ENCODE peak calls at places on chromosomes 2 and 18, in ten cellular contexts. One of them, this sample, is unnamed.

GRCh38 chr2:71747573-71747972 is 294.2 kb downstream of the DYSF start:
- DNase-seq in testis: no peak
- DNase-seq in HepG2: no peak
- DNase-seq in HCT116: peak; percentile 23
- DNase-seq in cardiac muscle cell: no peak
- DNase-seq in heart right ventricle: no peak
- DNase-seq in fibroblast of lung: no peak
- DNase-seq in body of pancreas: peak; percentile 28
- DNase-seq in thoracic aorta: no peak
- DNase-seq in IMR-90: no peak
- DNase-seq in this sample: no peak

GRCh38 chr2:102929721-102930120 is 167.9 kb downstream of the TMEM182 start:
- DNase-seq in testis: no peak
- DNase-seq in HepG2: no peak
- DNase-seq in HCT116: no peak
- DNase-seq in cardiac muscle cell: no peak
- DNase-seq in heart right ventricle: no peak
- DNase-seq in fibroblast of lung: no peak
- DNase-seq in body of pancreas: no peak
- DNase-seq in thoracic aorta: no peak
- DNase-seq in IMR-90: no peak
- DNase-seq in this sample: no peak

GRCh38 chr2:55224761-55225261 is 7.3 kb downstream of the CLHC1 start:
- DNase-seq in testis: no peak
- DNase-seq in HepG2: no peak
- DNase-seq in HCT116: no peak
- DNase-seq in cardiac muscle cell: no peak
- DNase-seq in heart right ventricle: no peak
- DNase-seq in fibroblast of lung: no peak
- DNase-seq in body of pancreas: peak; percentile 23
- DNase-seq in thoracic aorta: no peak
- DNase-seq in IMR-90: no peak
- DNase-seq in this sample: no peak

GRCh38 chr18:50272593-50272992 is 6.3 kb upstream of the CFAP53 start:
- DNase-seq in testis: no peak
- DNase-seq in HepG2: no peak
- DNase-seq in HCT116: no peak
- DNase-seq in cardiac muscle cell: no peak
- DNase-seq in heart right ventricle: no peak
- DNase-seq in fibroblast of lung: no peak
- DNase-seq in body of pancreas: no peak
- DNase-seq in thoracic aorta: no peak
- DNase-seq in IMR-90: no peak
- DNase-seq in this sample: no peak

GRCh38 chr18:79203017-79203605 is 133.9 kb downstream of the ATP9B start:
- DNase-seq in testis: no peak
- DNase-seq in HepG2: no peak
- DNase-seq in HCT116: peak; percentile 82
- DNase-seq in cardiac muscle cell: no peak
- DNase-seq in heart right ventricle: no peak
- DNase-seq in fibroblast of lung: peak; percentile 63
- DNase-seq in body of pancreas: no peak
- DNase-seq in thoracic aorta: no peak
- DNase-seq in IMR-90: peak; percentile 50
- DNase-seq in this sample: no peak

GRCh38 chr2:213068681-213069359 is 82.6 kb downstream of the IKZF2 start:
- DNase-seq in testis: no peak
- DNase-seq in HepG2: no peak
- DNase-seq in HCT116: no peak
- DNase-seq in cardiac muscle cell: no peak
- DNase-seq in heart right ventricle: no peak
- DNase-seq in fibroblast of lung: no peak
- DNase-seq in body of pancreas: no peak
- DNase-seq in thoracic aorta: no peak
- DNase-seq in IMR-90: no peak
- DNase-seq in this sample: no peak

GRCh38 chr18:62827397-62827796 is 112.1 kb downstream of the PHLPP1 start:
- DNase-seq in testis: no peak
- DNase-seq in HepG2: no peak
- DNase-seq in HCT116: no peak
- DNase-seq in cardiac muscle cell: no peak
- DNase-seq in heart right ventricle: no peak
- DNase-seq in fibroblast of lung: no peak
- DNase-seq in body of pancreas: no peak
- DNase-seq in thoracic aorta: no peak
- DNase-seq in IMR-90: no peak
- DNase-seq in this sample: no peak

GRCh38 chr2:126981476-126981875 is 82.8 kb downstream of the TEX51 start:
- DNase-seq in testis: no peak
- DNase-seq in HepG2: peak; percentile 41
- DNase-seq in HCT116: no peak
- DNase-seq in cardiac muscle cell: peak; percentile 15
- DNase-seq in heart right ventricle: no peak
- DNase-seq in fibroblast of lung: no peak
- DNase-seq in body of pancreas: no peak
- DNase-seq in thoracic aorta: no peak
- DNase-seq in IMR-90: no peak
- DNase-seq in this sample: no peak

GRCh38 chr18:46182633-46183401 is 78.6 kb downstream of the HAUS1 start:
- DNase-seq in testis: no peak
- DNase-seq in HepG2: no peak
- DNase-seq in HCT116: no peak
- DNase-seq in cardiac muscle cell: no peak
- DNase-seq in heart right ventricle: peak; percentile 7
- DNase-seq in fibroblast of lung: peak; percentile 52
- DNase-seq in body of pancreas: peak; percentile 24
- DNase-seq in thoracic aorta: no peak
- DNase-seq in IMR-90: peak; percentile 34
- DNase-seq in this sample: no peak

GRCh38 chr2:120272763-120273481 is 20.3 kb downstream of the RALB start:
- DNase-seq in testis: no peak
- DNase-seq in HepG2: peak; percentile 95
- DNase-seq in HCT116: no peak
- DNase-seq in cardiac muscle cell: no peak
- DNase-seq in heart right ventricle: no peak
- DNase-seq in fibroblast of lung: peak; percentile 34
- DNase-seq in body of pancreas: no peak
- DNase-seq in thoracic aorta: no peak
- DNase-seq in IMR-90: no peak
- DNase-seq in this sample: no peak

GRCh38 chr2:159942149-159942548 is 120.3 kb downstream of the PLA2R1 start:
- DNase-seq in testis: no peak
- DNase-seq in HepG2: no peak
- DNase-seq in HCT116: no peak
- DNase-seq in cardiac muscle cell: no peak
- DNase-seq in heart right ventricle: no peak
- DNase-seq in fibroblast of lung: no peak
- DNase-seq in body of pancreas: no peak
- DNase-seq in thoracic aorta: no peak
- DNase-seq in IMR-90: no peak
- DNase-seq in this sample: no peak

DNA sequence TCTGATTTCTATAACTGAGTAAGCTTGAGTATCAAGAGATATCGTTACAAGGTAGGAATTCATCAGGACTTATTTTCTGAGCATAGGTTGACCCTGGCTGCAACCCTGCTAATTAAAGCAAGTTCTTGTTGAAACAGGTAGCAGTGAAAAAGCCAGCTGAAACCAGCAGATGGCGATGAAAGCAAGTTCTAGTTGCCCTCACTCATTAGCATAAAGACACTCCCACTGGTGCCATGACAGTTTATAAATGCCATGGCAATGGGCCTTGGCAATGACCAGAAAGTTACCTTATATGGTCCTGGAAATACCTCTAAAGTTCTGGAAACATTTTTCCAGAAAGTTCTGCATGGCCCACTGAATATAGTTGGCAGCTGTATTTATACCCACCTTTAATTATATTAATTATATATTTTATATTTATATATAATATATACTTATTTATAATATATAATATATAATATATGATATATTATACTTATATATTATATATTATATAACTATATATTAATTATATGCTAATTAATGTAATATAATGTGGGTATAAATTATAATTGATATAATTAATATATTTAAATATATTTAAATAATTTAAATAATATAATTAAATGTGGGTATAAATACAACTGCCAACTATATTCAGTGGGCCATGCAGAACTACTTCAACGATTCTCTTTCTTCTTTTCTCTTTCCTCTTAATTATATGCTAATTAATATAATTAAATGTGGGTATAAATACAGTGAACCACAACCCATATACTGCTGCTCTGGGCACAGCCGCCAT is 188.0 kb downstream of the CDH7 start:
- DNase-seq in testis: peak; percentile 85
- DNase-seq in HepG2: peak; percentile 34
- DNase-seq in HCT116: peak; percentile 0
- DNase-seq in cardiac muscle cell: peak; percentile 32
- DNase-seq in heart right ventricle: no peak
- DNase-seq in fibroblast of lung: peak; percentile 9
- DNase-seq in body of pancreas: peak; percentile 50
- DNase-seq in thoracic aorta: no peak
- DNase-seq in IMR-90: no peak
- DNase-seq in this sample: no peak
- TF ChIP-seq CTCF in testis: peak; percentile 38
- TF ChIP-seq CTCF in HepG2: peak; percentile 14
- TF ChIP-seq CTCF in HCT116: no peak
- TF ChIP-seq CTCF in cardiac muscle cell: peak; percentile 10
- TF ChIP-seq CTCF in heart right ventricle: peak; percentile 29
- TF ChIP-seq CTCF in fibroblast of lung: peak; percentile 36
- TF ChIP-seq CTCF in body of pancreas: no peak
- TF ChIP-seq CTCF in thoracic aorta: no peak
- TF ChIP-seq CTCF in IMR-90: no peak
- TF ChIP-seq CTCF in this sample: no peak

GRCh38 chr18:3610818-3611217 is 160.8 kb downstream of the TGIF1 start:
- DNase-seq in testis: no peak
- DNase-seq in HepG2: no peak
- DNase-seq in HCT116: no peak
- DNase-seq in cardiac muscle cell: no peak
- DNase-seq in heart right ventricle: no peak
- DNase-seq in fibroblast of lung: no peak
- DNase-seq in body of pancreas: no peak
- DNase-seq in thoracic aorta: no peak
- DNase-seq in IMR-90: peak; percentile 44
- DNase-seq in this sample: no peak
- H3K27ac ChIP-seq in testis: no peak overlapping the region
- H3K27ac ChIP-seq in HepG2: no peak overlapping the region
- H3K27ac ChIP-seq in HCT116: peak overlapping the region; percentile 100
- H3K27ac ChIP-seq in cardiac muscle cell: no peak overlapping the region
- H3K27ac ChIP-seq in heart right ventricle: no peak overlapping the region
- H3K27ac ChIP-seq in fibroblast of lung: peak overlapping the region; percentile 22
- H3K27ac ChIP-seq in body of pancreas: no peak overlapping the region
- H3K27ac ChIP-seq in thoracic aorta: no peak overlapping the region
- H3K27ac ChIP-seq in IMR-90: no peak overlapping the region
- H3K27ac ChIP-seq in this sample: no peak overlapping the region

GRCh38 chr2:65018141-65018582 is 29.0 kb downstream of the SLC1A4 start:
- DNase-seq in testis: peak; percentile 33
- DNase-seq in HepG2: no peak
- DNase-seq in HCT116: no peak
- DNase-seq in cardiac muscle cell: no peak
- DNase-seq in heart right ventricle: peak; percentile 24
- DNase-seq in fibroblast of lung: no peak
- DNase-seq in body of pancreas: no peak
- DNase-seq in thoracic aorta: no peak
- DNase-seq in IMR-90: no peak
- DNase-seq in this sample: no peak

GRCh38 chr2:65016789-65017188 is 27.6 kb downstream of the SLC1A4 start:
- DNase-seq in testis: no peak
- DNase-seq in HepG2: no peak
- DNase-seq in HCT116: no peak
- DNase-seq in cardiac muscle cell: no peak
- DNase-seq in heart right ventricle: no peak
- DNase-seq in fibroblast of lung: no peak
- DNase-seq in body of pancreas: no peak
- DNase-seq in thoracic aorta: no peak
- DNase-seq in IMR-90: no peak
- DNase-seq in this sample: no peak

GRCh38 chr2:65015731-65016130 is 26.5 kb downstream of the SLC1A4 start:
- DNase-seq in testis: no peak
- DNase-seq in HepG2: no peak
- DNase-seq in HCT116: no peak
- DNase-seq in cardiac muscle cell: no peak
- DNase-seq in heart right ventricle: no peak
- DNase-seq in fibroblast of lung: peak; percentile 73
- DNase-seq in body of pancreas: no peak
- DNase-seq in thoracic aorta: no peak
- DNase-seq in IMR-90: no peak
- DNase-seq in this sample: no peak

GRCh38 chr2:65019010-65019409 is 29.8 kb downstream of the SLC1A4 start:
- DNase-seq in testis: no peak
- DNase-seq in HepG2: no peak
- DNase-seq in HCT116: no peak
- DNase-seq in cardiac muscle cell: no peak
- DNase-seq in heart right ventricle: no peak
- DNase-seq in fibroblast of lung: no peak
- DNase-seq in body of pancreas: no peak
- DNase-seq in thoracic aorta: no peak
- DNase-seq in IMR-90: no peak
- DNase-seq in this sample: no peak

GRCh38 chr2:65017335-65017734 is 28.1 kb downstream of the SLC1A4 start:
- DNase-seq in testis: peak; percentile 28
- DNase-seq in HepG2: no peak
- DNase-seq in HCT116: no peak
- DNase-seq in cardiac muscle cell: peak; percentile 35
- DNase-seq in heart right ventricle: peak; percentile 20
- DNase-seq in fibroblast of lung: no peak
- DNase-seq in body of pancreas: peak; percentile 21
- DNase-seq in thoracic aorta: no peak
- DNase-seq in IMR-90: no peak
- DNase-seq in this sample: no peak
- TF ChIP-seq CTCF in testis: no peak
- TF ChIP-seq CTCF in HepG2: no peak
- TF ChIP-seq CTCF in HCT116: peak; percentile 8
- TF ChIP-seq CTCF in cardiac muscle cell: peak; percentile 16
- TF ChIP-seq CTCF in heart right ventricle: peak; percentile 46
- TF ChIP-seq CTCF in fibroblast of lung: no peak
- TF ChIP-seq CTCF in body of pancreas: no peak
- TF ChIP-seq CTCF in thoracic aorta: no peak
- TF ChIP-seq CTCF in IMR-90: no peak
- TF ChIP-seq CTCF in this sample: no peak

DNA sequence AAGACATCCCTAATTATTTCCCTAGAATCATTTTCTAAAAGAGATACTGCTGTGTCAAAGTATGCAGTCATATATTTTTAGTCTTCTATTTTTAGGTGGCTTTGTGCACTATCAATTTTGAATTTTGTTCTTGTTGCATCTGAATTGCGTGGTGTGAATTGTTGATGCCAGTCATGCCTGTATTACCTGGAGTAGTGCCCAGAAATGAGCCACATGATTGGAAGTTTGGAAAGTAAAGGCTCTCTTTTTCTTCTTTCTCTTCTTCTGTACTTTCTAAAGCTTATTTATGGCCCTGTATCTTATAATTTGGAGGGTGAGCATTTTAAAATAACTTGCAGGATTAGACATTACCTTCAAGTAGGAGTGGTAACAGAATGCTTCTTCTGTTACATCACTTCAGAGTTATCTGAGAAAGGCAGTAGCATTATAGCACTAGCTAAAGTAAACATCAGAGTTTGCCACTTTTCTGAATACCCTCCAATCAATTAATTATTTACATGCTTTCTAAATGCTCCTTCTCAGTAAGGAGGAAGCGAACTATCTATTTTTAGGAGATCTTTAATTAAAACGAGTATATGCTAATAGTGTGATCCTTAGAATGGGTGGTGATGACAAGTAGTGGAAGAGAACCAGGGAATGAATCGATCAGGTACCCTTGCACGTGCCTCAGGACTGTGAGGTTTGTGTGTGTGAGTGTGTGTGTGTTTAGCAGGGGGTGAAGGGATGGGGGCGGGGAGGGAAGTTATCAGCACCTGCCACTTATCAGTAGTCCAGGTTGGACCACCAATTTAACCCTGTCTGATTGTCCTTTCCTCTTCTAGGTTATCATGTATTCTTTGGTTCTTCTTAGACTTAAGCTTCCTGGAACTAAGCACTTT is 112.5 kb downstream of the MAP3K20 start:
- DNase-seq in testis: peak; percentile 29
- DNase-seq in HepG2: no peak
- DNase-seq in HCT116: no peak
- DNase-seq in cardiac muscle cell: no peak
- DNase-seq in heart right ventricle: peak; percentile 59
- DNase-seq in fibroblast of lung: peak; percentile 70
- DNase-seq in body of pancreas: no peak
- DNase-seq in thoracic aorta: no peak
- DNase-seq in IMR-90: peak; percentile 82
- DNase-seq in this sample: no peak
- H3K27ac ChIP-seq in testis: no peak overlapping the region
- H3K27ac ChIP-seq in HepG2: no peak overlapping the region
- H3K27ac ChIP-seq in HCT116: no peak overlapping the region
- H3K27ac ChIP-seq in cardiac muscle cell: peak overlapping the region; percentile 65
- H3K27ac ChIP-seq in heart right ventricle: peak overlapping the region; percentile 82
- H3K27ac ChIP-seq in fibroblast of lung: no peak overlapping the region
- H3K27ac ChIP-seq in body of pancreas: no peak overlapping the region
- H3K27ac ChIP-seq in thoracic aorta: peak overlapping the region; percentile 46
- H3K27ac ChIP-seq in IMR-90: no peak overlapping the region
- H3K27ac ChIP-seq in this sample: no peak overlapping the region